ENCODE peak calls at places on chromosome 20, in six cellular contexts. One of them, this sample, is unnamed.
A peak's percentile ranks its signal among the peaks of the same experiment; 100 is the strongest.

GRCh38 chr20:16175322-16175721 is 397.9 kb downstream of the KIF16B start:
- DNase-seq in tibial nerve: no peak
- DNase-seq in A549: no peak
- DNase-seq in caudate nucleus: no peak
- DNase-seq in CD4-positive, alpha-beta memory T cell: no peak
- DNase-seq in upper lobe of right lung: no peak
- DNase-seq in this sample: no peak

GRCh38 chr20:32737371-32738223 is 5.7 kb downstream of the COMMD7 start:
- DNase-seq in tibial nerve: no peak
- DNase-seq in A549: no peak
- DNase-seq in caudate nucleus: no peak
- DNase-seq in CD4-positive, alpha-beta memory T cell: peak; percentile 67
- DNase-seq in upper lobe of right lung: no peak
- DNase-seq in this sample: no peak

GRCh38 chr20:5073154-5074049 is 46.4 kb downstream of the PCNA start:
- DNase-seq in tibial nerve: peak; percentile 84
- DNase-seq in A549: peak; percentile 97
- DNase-seq in caudate nucleus: peak; percentile 18
- DNase-seq in CD4-positive, alpha-beta memory T cell: no peak
- DNase-seq in upper lobe of right lung: peak; percentile 92
- DNase-seq in this sample: peak; percentile 85

GRCh38 chr20:7031222-7031621 is 263.7 kb downstream of the BMP2 start:
- DNase-seq in tibial nerve: no peak
- DNase-seq in A549: no peak
- DNase-seq in caudate nucleus: no peak
- DNase-seq in CD4-positive, alpha-beta memory T cell: no peak
- DNase-seq in upper lobe of right lung: no peak
- DNase-seq in this sample: no peak

GRCh38 chr20:41701596-41702350 is 83.6 kb upstream of the CHD6 start:
- DNase-seq in tibial nerve: no peak
- DNase-seq in A549: no peak
- DNase-seq in caudate nucleus: no peak
- DNase-seq in CD4-positive, alpha-beta memory T cell: no peak
- DNase-seq in upper lobe of right lung: no peak
- DNase-seq in this sample: no peak

GRCh38 chr20:22819134-22819533 is 216.0 kb upstream of the SSTR4 start:
- DNase-seq in tibial nerve: no peak
- DNase-seq in A549: no peak
- DNase-seq in caudate nucleus: no peak
- DNase-seq in CD4-positive, alpha-beta memory T cell: no peak
- DNase-seq in upper lobe of right lung: no peak
- DNase-seq in this sample: no peak

GRCh38 chr20:47336013-47336754 is 20.3 kb downstream of the ZMYND8 start:
- DNase-seq in tibial nerve: no peak
- DNase-seq in A549: no peak
- DNase-seq in caudate nucleus: peak; percentile 82
- DNase-seq in CD4-positive, alpha-beta memory T cell: no peak
- DNase-seq in upper lobe of right lung: no peak
- DNase-seq in this sample: no peak

GRCh38 chr20:46000571-46001145 is 8.1 kb upstream of the MMP9 start:
- DNase-seq in tibial nerve: no peak
- DNase-seq in A549: no peak
- DNase-seq in caudate nucleus: no peak
- DNase-seq in CD4-positive, alpha-beta memory T cell: no peak
- DNase-seq in upper lobe of right lung: no peak
- DNase-seq in this sample: no peak

GRCh38 chr20:54356726-54357235 is 118.6 kb upstream of the DOK5 start:
- DNase-seq in tibial nerve: no peak
- DNase-seq in A549: no peak
- DNase-seq in caudate nucleus: no peak
- DNase-seq in CD4-positive, alpha-beta memory T cell: no peak
- DNase-seq in upper lobe of right lung: no peak
- DNase-seq in this sample: no peak

GRCh38 chr20:25136643-25137559 is 55.0 kb upstream of the VSX1 start:
- DNase-seq in tibial nerve: peak; percentile 18
- DNase-seq in A549: peak; percentile 90
- DNase-seq in caudate nucleus: peak; percentile 66
- DNase-seq in CD4-positive, alpha-beta memory T cell: no peak
- DNase-seq in upper lobe of right lung: no peak
- DNase-seq in this sample: peak; percentile 90

GRCh38 chr20:47303736-47304135 is 52.8 kb downstream of the ZMYND8 start:
- DNase-seq in tibial nerve: no peak
- DNase-seq in A549: no peak
- DNase-seq in caudate nucleus: no peak
- DNase-seq in CD4-positive, alpha-beta memory T cell: no peak
- DNase-seq in upper lobe of right lung: peak; percentile 35
- DNase-seq in this sample: no peak

GRCh38 chr20:8152183-8152582 is 20.1 kb downstream of the PLCB1 start:
- DNase-seq in tibial nerve: no peak
- DNase-seq in A549: no peak
- DNase-seq in caudate nucleus: no peak
- DNase-seq in CD4-positive, alpha-beta memory T cell: no peak
- DNase-seq in upper lobe of right lung: no peak
- DNase-seq in this sample: no peak

GRCh38 chr20:24773751-24774201 is 175.3 kb upstream of the CST7 start:
- DNase-seq in tibial nerve: no peak
- DNase-seq in A549: peak; percentile 73
- DNase-seq in caudate nucleus: no peak
- DNase-seq in CD4-positive, alpha-beta memory T cell: no peak
- DNase-seq in upper lobe of right lung: no peak
- DNase-seq in this sample: peak; percentile 40

GRCh38 chr20:19113343-19113930 is 99.0 kb upstream of the SLC24A3 start:
- DNase-seq in tibial nerve: no peak
- DNase-seq in A549: peak; percentile 10
- DNase-seq in caudate nucleus: no peak
- DNase-seq in CD4-positive, alpha-beta memory T cell: no peak
- DNase-seq in upper lobe of right lung: no peak
- DNase-seq in this sample: no peak

GRCh38 chr20:56733967-56734366 is 104.9 kb downstream of the TFAP2C start:
- DNase-seq in tibial nerve: no peak
- DNase-seq in A549: no peak
- DNase-seq in caudate nucleus: no peak
- DNase-seq in CD4-positive, alpha-beta memory T cell: no peak
- DNase-seq in upper lobe of right lung: no peak
- DNase-seq in this sample: no peak

GRCh38 chr20:1122388-1123315 is 4.2 kb downstream of the PSMF1 start:
- DNase-seq in tibial nerve: peak; percentile 29
- DNase-seq in A549: peak; percentile 57
- DNase-seq in caudate nucleus: no peak
- DNase-seq in CD4-positive, alpha-beta memory T cell: no peak
- DNase-seq in upper lobe of right lung: peak; percentile 73
- DNase-seq in this sample: no peak

GRCh38 chr20:53774487-53775203 is 181.0 kb upstream of the ZNF217 start:
- DNase-seq in tibial nerve: no peak
- DNase-seq in A549: peak; percentile 87
- DNase-seq in caudate nucleus: no peak
- DNase-seq in CD4-positive, alpha-beta memory T cell: no peak
- DNase-seq in upper lobe of right lung: no peak
- DNase-seq in this sample: no peak

GRCh38 chr20:35108921-35109320 is 16.3 kb upstream of the TRPC4AP start:
- DNase-seq in tibial nerve: no peak
- DNase-seq in A549: no peak
- DNase-seq in caudate nucleus: no peak
- DNase-seq in CD4-positive, alpha-beta memory T cell: no peak
- DNase-seq in upper lobe of right lung: no peak
- DNase-seq in this sample: no peak

GRCh38 chr20:33629533-33629932 is 32.6 kb upstream of the C20orf144 start:
- DNase-seq in tibial nerve: no peak
- DNase-seq in A549: no peak
- DNase-seq in caudate nucleus: no peak
- DNase-seq in CD4-positive, alpha-beta memory T cell: no peak
- DNase-seq in upper lobe of right lung: no peak
- DNase-seq in this sample: no peak

GRCh38 chr20:25289886-25290597 is 42.2 kb downstream of the PYGB start:
- DNase-seq in tibial nerve: no peak
- DNase-seq in A549: no peak
- DNase-seq in caudate nucleus: no peak
- DNase-seq in CD4-positive, alpha-beta memory T cell: no peak
- DNase-seq in upper lobe of right lung: no peak
- DNase-seq in this sample: no peak

DNA sequence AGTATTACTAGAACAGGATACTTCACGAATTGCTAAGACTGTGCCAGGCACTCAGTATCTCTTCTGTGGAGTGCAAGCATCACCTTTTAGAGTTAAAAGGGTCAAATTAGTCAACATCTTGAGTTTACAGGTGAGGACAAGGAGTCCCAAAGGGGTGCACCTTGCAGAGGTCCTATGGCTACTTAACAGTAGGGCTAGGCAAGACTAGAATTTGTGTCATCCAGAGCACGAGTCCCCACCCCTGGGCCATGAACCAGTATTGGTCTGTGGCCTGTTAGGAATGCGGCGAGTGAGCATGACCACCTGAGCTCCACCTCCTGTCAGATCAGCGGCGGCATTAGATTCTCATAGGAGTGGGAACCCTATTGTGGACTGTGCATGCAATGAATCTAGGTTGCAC is 10.5 kb upstream of the DSTN start:
- DNase-seq in tibial nerve: no peak
- DNase-seq in A549: no peak
- DNase-seq in caudate nucleus: no peak
- DNase-seq in CD4-positive, alpha-beta memory T cell: no peak
- DNase-seq in upper lobe of right lung: no peak
- DNase-seq in this sample: no peak
- H3K27ac ChIP-seq in tibial nerve: peak overlapping the region; percentile 80
- H3K27ac ChIP-seq in A549: peak overlapping the region; percentile 89
- H3K27ac ChIP-seq in caudate nucleus: no peak overlapping the region
- H3K27ac ChIP-seq in CD4-positive, alpha-beta memory T cell: no peak overlapping the region
- H3K27ac ChIP-seq in upper lobe of right lung: peak overlapping the region; percentile 96
- H3K27ac ChIP-seq in this sample: peak overlapping the region; percentile 100

GRCh38 chr20:3330046-3330741 is 77.3 kb downstream of the DNAAF9 start:
- DNase-seq in tibial nerve: no peak
- DNase-seq in A549: peak; percentile 27
- DNase-seq in caudate nucleus: no peak
- DNase-seq in CD4-positive, alpha-beta memory T cell: no peak
- DNase-seq in upper lobe of right lung: no peak
- DNase-seq in this sample: no peak

GRCh38 chr20:3323398-3323797 is 84.1 kb downstream of the DNAAF9 start:
- DNase-seq in tibial nerve: no peak
- DNase-seq in A549: no peak
- DNase-seq in caudate nucleus: no peak
- DNase-seq in CD4-positive, alpha-beta memory T cell: no peak
- DNase-seq in upper lobe of right lung: peak; percentile 68
- DNase-seq in this sample: no peak

GRCh38 chr20:3325864-3326263 is 81.6 kb downstream of the DNAAF9 start:
- DNase-seq in tibial nerve: no peak
- DNase-seq in A549: no peak
- DNase-seq in caudate nucleus: no peak
- DNase-seq in CD4-positive, alpha-beta memory T cell: no peak
- DNase-seq in upper lobe of right lung: no peak
- DNase-seq in this sample: no peak

GRCh38 chr20:3328501-3328900 is 79.0 kb downstream of the DNAAF9 start:
- DNase-seq in tibial nerve: no peak
- DNase-seq in A549: no peak
- DNase-seq in caudate nucleus: no peak
- DNase-seq in CD4-positive, alpha-beta memory T cell: peak; percentile 34
- DNase-seq in upper lobe of right lung: no peak
- DNase-seq in this sample: no peak

GRCh38 chr20:3326779-3327521 is 80.5 kb downstream of the DNAAF9 start:
- DNase-seq in tibial nerve: no peak
- DNase-seq in A549: no peak
- DNase-seq in caudate nucleus: no peak
- DNase-seq in CD4-positive, alpha-beta memory T cell: no peak
- DNase-seq in upper lobe of right lung: no peak
- DNase-seq in this sample: no peak
- H3K27ac ChIP-seq in tibial nerve: no peak overlapping the region
- H3K27ac ChIP-seq in A549: no peak overlapping the region
- H3K27ac ChIP-seq in caudate nucleus: no peak overlapping the region
- H3K27ac ChIP-seq in CD4-positive, alpha-beta memory T cell: no peak overlapping the region
- H3K27ac ChIP-seq in upper lobe of right lung: peak overlapping the region; percentile 28
- H3K27ac ChIP-seq in this sample: no peak overlapping the region

DNA sequence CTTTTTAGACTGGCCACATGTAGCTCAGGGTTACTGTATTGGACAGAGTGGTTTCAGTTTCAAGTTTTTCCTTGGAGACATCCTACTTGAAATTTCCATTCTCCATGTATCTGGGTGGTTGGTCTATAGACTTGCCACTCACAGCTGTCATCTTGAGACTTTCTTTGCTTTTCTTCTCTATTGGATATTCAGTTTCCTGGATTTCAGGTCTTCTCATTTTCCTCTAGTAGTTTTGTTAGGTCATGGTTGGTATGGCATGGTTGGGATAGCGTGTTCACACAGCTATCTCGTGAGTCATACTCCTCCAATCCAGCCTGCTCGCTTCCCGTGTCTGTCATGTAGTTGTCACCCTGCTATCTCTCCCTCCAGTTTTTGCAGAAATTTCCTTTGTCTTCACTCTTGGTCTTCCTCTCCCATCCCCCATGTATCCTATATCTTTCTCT is 48.3 kb downstream of the PTPN1 start:
- DNase-seq in tibial nerve: no peak
- DNase-seq in A549: peak; percentile 71
- DNase-seq in caudate nucleus: no peak
- DNase-seq in CD4-positive, alpha-beta memory T cell: no peak
- DNase-seq in upper lobe of right lung: no peak
- DNase-seq in this sample: no peak
- H3K27ac ChIP-seq in tibial nerve: no peak overlapping the region
- H3K27ac ChIP-seq in A549: peak overlapping the region; percentile 6
- H3K27ac ChIP-seq in caudate nucleus: no peak overlapping the region
- H3K27ac ChIP-seq in CD4-positive, alpha-beta memory T cell: no peak overlapping the region
- H3K27ac ChIP-seq in upper lobe of right lung: no peak overlapping the region
- H3K27ac ChIP-seq in this sample: no peak overlapping the region

GRCh38 chr20:38962898-38963484 is 847 bp downstream of the DHX35 start:
- DNase-seq in tibial nerve: no peak
- DNase-seq in A549: no peak
- DNase-seq in caudate nucleus: no peak
- DNase-seq in CD4-positive, alpha-beta memory T cell: no peak
- DNase-seq in upper lobe of right lung: no peak
- DNase-seq in this sample: no peak

GRCh38 chr20:38963745-38964144 is 1.6 kb downstream of the DHX35 start:
- DNase-seq in tibial nerve: no peak
- DNase-seq in A549: no peak
- DNase-seq in caudate nucleus: no peak
- DNase-seq in CD4-positive, alpha-beta memory T cell: no peak
- DNase-seq in upper lobe of right lung: no peak
- DNase-seq in this sample: no peak

GRCh38 chr20:38962044-38962897 is at the start of gene DHX35:
- DNase-seq in tibial nerve: peak; percentile 97
- DNase-seq in A549: peak; percentile 97
- DNase-seq in caudate nucleus: peak; percentile 96
- DNase-seq in CD4-positive, alpha-beta memory T cell: peak; percentile 98
- DNase-seq in upper lobe of right lung: peak; percentile 100
- DNase-seq in this sample: peak; percentile 87

GRCh38 chr20:38957915-38958485 is 4.1 kb upstream of the DHX35 start:
- DNase-seq in tibial nerve: no peak
- DNase-seq in A549: no peak
- DNase-seq in caudate nucleus: no peak
- DNase-seq in CD4-positive, alpha-beta memory T cell: no peak
- DNase-seq in upper lobe of right lung: no peak
- DNase-seq in this sample: no peak

DNA sequence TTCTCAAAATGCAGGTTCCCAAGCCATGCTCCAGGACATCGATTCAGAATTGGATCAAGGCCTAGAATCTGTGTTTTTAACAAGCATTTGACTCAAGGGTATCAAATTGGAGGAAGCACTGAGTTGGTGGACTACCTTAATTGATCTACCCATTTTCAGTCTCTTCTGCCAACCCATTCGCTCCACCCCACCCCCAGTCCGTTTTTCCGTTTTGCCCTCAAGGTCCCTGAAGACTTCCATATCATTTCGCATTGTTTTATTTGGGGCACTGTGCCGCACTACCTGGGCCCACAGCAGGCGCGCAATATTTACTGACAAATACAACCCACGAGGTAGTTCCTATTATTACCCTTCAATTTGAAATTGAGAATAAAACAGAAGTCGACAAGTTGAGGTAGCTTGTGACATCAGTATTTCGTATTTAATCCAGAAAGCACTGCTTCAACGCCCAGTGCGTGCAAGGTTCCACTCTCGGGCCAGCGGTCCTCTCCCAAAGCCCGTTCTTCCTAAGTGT is 557 bp upstream of the DHX35 start:
- DNase-seq in tibial nerve: no peak
- DNase-seq in A549: peak; percentile 12
- DNase-seq in caudate nucleus: no peak
- DNase-seq in CD4-positive, alpha-beta memory T cell: no peak
- DNase-seq in upper lobe of right lung: no peak
- DNase-seq in this sample: no peak
- H3K27ac ChIP-seq in tibial nerve: peak overlapping the region; percentile 93
- H3K27ac ChIP-seq in A549: peak overlapping the region; percentile 79
- H3K27ac ChIP-seq in caudate nucleus: peak overlapping the region; percentile 77
- H3K27ac ChIP-seq in CD4-positive, alpha-beta memory T cell: peak overlapping the region; percentile 60
- H3K27ac ChIP-seq in upper lobe of right lung: peak overlapping the region; percentile 92
- H3K27ac ChIP-seq in this sample: peak overlapping the region; percentile 58